ENCODE peak calls at places on chromosomes 7 and 10, in four cellular contexts. Z, E, K and W are unnamed samples.

GRCh38 chr10:50216894-50217293 is 34.4 kb downstream of the ASAH2 start:
- DNase-seq in K (peak), Z (no peak), E (no peak), W (no peak)

GRCh38 chr7:108266489-108266888 is 136.3 kb upstream of the LAMB4 start:
- DNase-seq in K (no peak), Z (no peak), E (no peak), W (no peak)

GRCh38 chr7:29563590-29564454 is at the start of gene PRR15:
- DNase-seq in Z (peak), K (peak), E (no peak), W (peak)

GRCh38 chr7:117110480-117111315 is 157.4 kb downstream of the ST7 start:
- DNase-seq in K (no peak), Z (no peak), E (peak), W (no peak)

GRCh38 chr10:117865945-117866344 is 180.8 kb downstream of the RAB11FIP2 start:
- DNase-seq in E (no peak), Z (no peak), K (no peak), W (no peak)

GRCh38 chr10:14555806-14556205 is 218.9 kb downstream of the FAM107B start:
- DNase-seq in E (no peak), Z (no peak), K (no peak), W (no peak)

GRCh38 chr7:5420108-5420840 is 3.4 kb downstream of the TNRC18 start:
- DNase-seq in K (no peak), Z (no peak), E (no peak), W (peak)

GRCh38 chr7:5237286-5237685 is 45.5 kb upstream of the SLC29A4 start:
- DNase-seq in E (no peak), K (no peak), Z (peak), W (peak)

GRCh38 chr7:105849122-105849855 is 27.1 kb downstream of the ATXN7L1 start:
- DNase-seq in Z (no peak), E (peak), K (no peak), W (no peak)

GRCh38 chr7:134991469-134992339 is 5.4 kb downstream of the AGBL3 start:
- DNase-seq in E (no peak), K (no peak), Z (no peak), W (no peak)

GRCh38 chr10:34908472-34908871 is 93.4 kb upstream of the PARD3 start:
- DNase-seq in K (peak), Z (peak), E (no peak), W (peak)

GRCh38 chr10:101663097-101663496 is 31.9 kb downstream of the FBXW4 start:
- DNase-seq in K (no peak), Z (no peak), E (no peak), W (no peak)

GRCh38 chr7:69643708-69644445 is 45.6 kb downstream of the AUTS2 start:
- DNase-seq in E (no peak), K (no peak), Z (no peak), W (no peak)

GRCh38 chr10:52454476-52454875 is 140.4 kb downstream of the DKK1 start:
- DNase-seq in K (no peak), E (no peak), Z (no peak), W (no peak)

GRCh38 chr10:113087082-113088029 is 137.3 kb downstream of the TCF7L2 start:
- DNase-seq in K (peak), E (no peak), Z (peak), W (peak)